ENCODE peak calls at places on chromosomes 5 and 9, in five cellular contexts. F, X, B, R and T are unnamed samples.

GRCh38 chr9:7234144-7234543 is 476.4 kb downstream of the KDM4C start:
- DNase-seq in B (no peak), X (no peak), R (no peak), F (no peak), T (peak; percentile 32)

GRCh38 chr9:68940620-68941019 is 73.3 kb downstream of the PRKACG start:
- DNase-seq in X (no peak), F (no peak), B (no peak), R (no peak), T (no peak)

GRCh38 chr5:111530298-111530740 is 18.0 kb upstream of the STARD4 start:
- DNase-seq in X (peak; percentile 46), B (no peak), R (no peak), F (peak; percentile 63), T (no peak)

GRCh38 chr5:139660105-139660915 is 12.2 kb downstream of the CXXC5 start:
- DNase-seq in R (no peak), X (no peak), F (peak; percentile 82), B (no peak), T (peak; percentile 67)

GRCh38 chr9:132531187-132531586 is 51.2 kb upstream of the BARHL1 start:
- DNase-seq in X (no peak), B (no peak), F (no peak), R (peak; percentile 8), T (peak; percentile 73)

GRCh38 chr9:90458485-90458884 is 184.1 kb downstream of the DIRAS2 start:
- DNase-seq in F (no peak), X (no peak), R (no peak), B (no peak), T (peak; percentile 42)

GRCh38 chr5:74630387-74631087 is 10.0 kb downstream of the ENC1 start:
- DNase-seq in F (peak; percentile 63), R (no peak), B (no peak), X (no peak), T (no peak)

GRCh38 chr9:69932901-69933300 is 110.7 kb upstream of the MAMDC2 start:
- DNase-seq in F (no peak), X (no peak), R (no peak), B (no peak), T (peak; percentile 72)

GRCh38 chr5:170745481-170746061 is 38.0 kb upstream of the GABRP start:
- DNase-seq in B (no peak), F (peak; percentile 56), R (no peak), X (no peak), T (peak; percentile 83)

GRCh38 chr5:170572453-170572852 is 68.6 kb downstream of the KCNIP1 start:
- DNase-seq in F (no peak), B (no peak), R (no peak), X (peak; percentile 27), T (no peak)

GRCh38 chr9:27638716-27639115 is 65.4 kb upstream of the C9orf72 start:
- DNase-seq in F (no peak), X (no peak), B (no peak), R (no peak), T (no peak)

GRCh38 chr9:87640385-87640795 is 85.5 kb upstream of the CTSL start:
- DNase-seq in R (peak; percentile 24), F (no peak), X (no peak), B (no peak), T (peak; percentile 86)

GRCh38 chr9:136078025-136078424 is 17.1 kb downstream of the NACC2 start:
- DNase-seq in F (no peak), X (no peak), B (no peak), R (no peak), T (no peak)

GRCh38 chr5:32410630-32411029 is 33.9 kb downstream of the ZFR start:
- DNase-seq in F (no peak), X (no peak), R (no peak), B (no peak), T (no peak)

GRCh38 chr9:34957492-34958410 is at the start of gene PHF24:
- DNase-seq in X (no peak), B (no peak), F (no peak), R (peak; percentile 39), T (peak; percentile 30)

GRCh38 chr9:99472240-99472915 is 250.3 kb downstream of the SEC61B start:
- DNase-seq in F (no peak), R (no peak), B (no peak), X (no peak), T (no peak)

GRCh38 chr5:157855404-157855994 is 3.4 kb downstream of the CLINT1 start:
- DNase-seq in X (no peak), B (peak; percentile 4), R (peak; percentile 53), F (no peak), T (peak; percentile 69)

GRCh38 chr5:142977363-142978051 is 207.3 kb downstream of the ARHGAP26 start:
- DNase-seq in R (no peak), X (no peak), F (peak; percentile 87), B (no peak), T (no peak)

GRCh38 chr9:4324513-4324912 is 24.6 kb upstream of the GLIS3 start:
- DNase-seq in B (no peak), X (no peak), R (no peak), F (no peak), T (no peak)

GRCh38 chr9:134625361-134626140 is 16.1 kb upstream of the COL5A1 start:
- DNase-seq in X (no peak), R (no peak), B (no peak), F (no peak), T (peak; percentile 3)

GRCh38 chr9:130707225-130707976 is 13.8 kb downstream of the EXOSC2 start:
- DNase-seq in X (peak; percentile 54), R (peak; percentile 65), B (no peak), F (peak; percentile 57), T (peak; percentile 78)

GRCh38 chr9:94818196-94818541 is 91.7 kb downstream of the AOPEP start:
- DNase-seq in R (no peak), B (no peak), X (no peak), F (no peak), T (no peak)

GRCh38 chr5:37308796-37309195 is 59.6 kb upstream of the CPLANE1 start:
- DNase-seq in B (no peak), X (no peak), F (no peak), R (no peak), T (no peak)

GRCh38 chr9:117088140-117088539 is 326.7 kb downstream of the ASTN2 start:
- DNase-seq in R (no peak), B (no peak), F (no peak), X (no peak), T (no peak)

GRCh38 chr5:67156976-67157583 is 39.5 kb downstream of the CD180 start:
- DNase-seq in X (no peak), R (peak; percentile 12), F (no peak), B (no peak), T (peak; percentile 60)

GRCh38 chr5:10524376-10525123 is 39.3 kb upstream of the ANKRD33B start:
- DNase-seq in F (peak; percentile 93), B (no peak), X (no peak), R (no peak), T (peak; percentile 41)

GRCh38 chr5:42467572-42467971 is 44.3 kb downstream of the GHR start:
- DNase-seq in R (no peak), B (no peak), F (no peak), X (no peak), T (no peak)

GRCh38 chr9:14247577-14247976 is 66.4 kb downstream of the NFIB start:
- DNase-seq in B (no peak), F (no peak), X (no peak), R (no peak), T (no peak)

GRCh38 chr5:142334548-142334947 is 9.7 kb upstream of the SPRY4 start:
- DNase-seq in B (no peak), F (no peak), R (no peak), X (no peak), T (no peak)

GRCh38 chr9:94014066-94014654 is 59.0 kb upstream of the BARX1 start:
- DNase-seq in X (no peak), B (no peak), R (peak; percentile 21), F (no peak), T (peak; percentile 25)

GRCh38 chr9:110427497-110428104 is 89.9 kb upstream of the TXNDC8 start:
- DNase-seq in X (no peak), F (no peak), R (peak; percentile 24), B (no peak), T (peak; percentile 60)

GRCh38 chr5:179802950-179803562 is 3.6 kb downstream of the MGAT4B start:
- DNase-seq in B (peak; percentile 57), F (no peak), R (peak; percentile 92), X (no peak), T (no peak)